ENCODE peak calls at places on chromosomes 4 and X, in eight cellular contexts. K is cardiac muscle cell; H is CD8-positive, alpha-beta memory T cell; Z is mesendoderm; J is lung; G is stomach; P is mammary epithelial cell; W is foreskin keratinocyte. R is an unnamed sample.

GRCh38 chr4:163107754-163108153 is 58.9 kb downstream of the NAF1 start:
- DNase-seq in K (no peak), H (no peak), Z (no peak), J (no peak), G (no peak), P (peak; percentile 2), W (no peak), R (no peak)

GRCh38 chr4:154506253-154506652 is 14.7 kb upstream of the DCHS2 start:
- DNase-seq in K (peak; percentile 59), H (no peak), Z (peak; percentile 60), J (no peak), G (no peak), P (peak; percentile 33), W (no peak), R (no peak)

GRCh38 chr4:110487873-110488272 is 11.9 kb downstream of the ENPEP start:
- DNase-seq in K (no peak), H (no peak), Z (peak; percentile 28), J (no peak), G (no peak), P (no peak), W (peak; percentile 6), R (no peak)

GRCh38 chr4:156559346-156559745 is 412.3 kb downstream of the PDGFC start:
- DNase-seq in K (no peak), H (no peak), Z (no peak), J (no peak), G (no peak), P (no peak), W (no peak), R (no peak)

GRCh38 chrX:46710425-46710824 is 48.5 kb downstream of the SLC9A7 start:
- DNase-seq in K (no peak), H (no peak), Z (no peak), J (no peak), G (no peak), P (peak; percentile 96), W (peak; percentile 93), R (no peak)

GRCh38 chrX:105190252-105190853 is 30.1 kb downstream of the TEX13A start:
- DNase-seq in K (peak; percentile 55), H (no peak), Z (peak; percentile 32), J (no peak), G (no peak), P (peak; percentile 22), W (no peak), R (no peak)

GRCh38 chr4:178612725-178613124 is 1170.5 kb upstream of the AGA start:
- DNase-seq in K (no peak), H (no peak), Z (no peak), J (no peak), G (no peak), P (no peak), W (no peak), R (no peak)

GRCh38 chr4:155377281-155377680 is 516 bp upstream of the MAP9 start:
- DNase-seq in K (no peak), H (no peak), Z (no peak), J (no peak), G (no peak), P (peak; percentile 3), W (no peak), R (no peak)

DNA sequence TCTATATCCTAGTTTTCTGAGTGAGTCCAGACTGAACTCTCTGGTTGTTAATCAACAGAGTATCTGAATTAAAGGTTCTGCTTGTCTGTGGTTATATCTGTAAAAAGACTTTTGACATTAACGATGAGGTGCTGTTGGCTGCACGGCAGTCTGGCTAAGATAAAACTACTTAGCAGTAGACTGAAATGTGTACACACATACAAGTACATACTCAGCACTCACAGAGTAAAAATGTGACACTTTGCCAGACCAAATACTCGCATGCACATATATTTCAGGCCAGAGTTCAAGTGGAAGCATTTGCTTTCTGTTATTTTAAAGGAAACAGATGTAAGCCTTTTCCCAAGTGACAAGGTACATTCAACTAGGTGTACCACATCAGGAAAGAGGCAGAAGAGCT is 80.5 kb downstream of the PRDM5 start:
- DNase-seq in K (peak; percentile 73), H (no peak), Z (no peak), J (no peak), G (no peak), P (no peak), W (no peak), R (no peak)
- H3K27ac ChIP-seq in K (peak overlapping the region; percentile 14), H (no peak overlapping the region), Z (no peak overlapping the region), J (no peak overlapping the region), G (no peak overlapping the region), P (no peak overlapping the region), W (no peak overlapping the region), R (no peak overlapping the region)

GRCh38 chr4:40454816-40455215 is 119.7 kb downstream of the CHRNA9 start:
- DNase-seq in K (no peak), H (no peak), Z (no peak), J (no peak), G (no peak), P (no peak), W (no peak), R (no peak)
- H3K27ac ChIP-seq in K (no peak overlapping the region), H (no peak overlapping the region), Z (no peak overlapping the region), J (no peak overlapping the region), G (peak overlapping the region; percentile 8), P (no peak overlapping the region), W (no peak overlapping the region), R (no peak overlapping the region)

GRCh38 chr4:139144911-139145551 is 32.0 kb downstream of the ELF2 start:
- DNase-seq in K (no peak), H (no peak), Z (peak; percentile 95), J (no peak), G (peak; percentile 59), P (no peak), W (no peak), R (no peak)

GRCh38 chr4:139142980-139143379 is 34.0 kb downstream of the ELF2 start:
- DNase-seq in K (no peak), H (no peak), Z (no peak), J (no peak), G (no peak), P (no peak), W (no peak), R (no peak)

GRCh38 chr4:139144161-139144859 is 32.7 kb downstream of the ELF2 start:
- DNase-seq in K (peak; percentile 30), H (no peak), Z (peak; percentile 70), J (peak; percentile 37), G (peak; percentile 57), P (peak; percentile 77), W (peak; percentile 63), R (no peak)

GRCh38 chr4:139146926-139147547 is 30.0 kb downstream of the ELF2 start:
- DNase-seq in K (no peak), H (no peak), Z (no peak), J (no peak), G (no peak), P (no peak), W (no peak), R (no peak)

GRCh38 chr4:139145552-139145932 is 31.5 kb downstream of the ELF2 start:
- DNase-seq in K (no peak), H (no peak), Z (no peak), J (no peak), G (no peak), P (no peak), W (no peak), R (no peak)
- H3K27ac ChIP-seq in K (no peak overlapping the region), H (no peak overlapping the region), Z (peak overlapping the region; percentile 0), J (no peak overlapping the region), G (no peak overlapping the region), P (no peak overlapping the region), W (no peak overlapping the region), R (no peak overlapping the region)

GRCh38 chr4:182337366-182337765 is 94.2 kb downstream of the TENM3 start:
- DNase-seq in K (no peak), H (no peak), Z (no peak), J (no peak), G (no peak), P (no peak), W (no peak), R (no peak)

GRCh38 chr4:182339246-182339645 is 96.0 kb downstream of the TENM3 start:
- DNase-seq in K (no peak), H (no peak), Z (peak; percentile 93), J (no peak), G (no peak), P (no peak), W (no peak), R (no peak)

GRCh38 chr4:182338059-182338458 is 94.9 kb downstream of the TENM3 start:
- DNase-seq in K (no peak), H (no peak), Z (no peak), J (no peak), G (no peak), P (no peak), W (no peak), R (no peak)

GRCh38 chr4:182343435-182343834 is 100.2 kb downstream of the TENM3 start:
- DNase-seq in K (no peak), H (no peak), Z (peak; percentile 37), J (no peak), G (no peak), P (no peak), W (no peak), R (no peak)

GRCh38 chr4:182338731-182339130 is 95.5 kb downstream of the TENM3 start:
- DNase-seq in K (no peak), H (no peak), Z (no peak), J (no peak), G (no peak), P (no peak), W (no peak), R (no peak)
- H3K27ac ChIP-seq in K (no peak overlapping the region), H (no peak overlapping the region), Z (no peak overlapping the region), J (no peak overlapping the region), G (no peak overlapping the region), P (no peak overlapping the region), W (no peak overlapping the region), R (no peak overlapping the region)

GRCh38 chr4:176834531-176834930 is 41.8 kb upstream of the VEGFC start:
- DNase-seq in K (no peak), H (no peak), Z (no peak), J (no peak), G (no peak), P (no peak), W (no peak), R (no peak)

GRCh38 chr4:176833416-176833815 is 40.7 kb upstream of the VEGFC start:
- DNase-seq in K (no peak), H (no peak), Z (no peak), J (no peak), G (no peak), P (no peak), W (no peak), R (no peak)

GRCh38 chr4:176830971-176831370 is 38.2 kb upstream of the VEGFC start:
- DNase-seq in K (peak; percentile 61), H (no peak), Z (no peak), J (no peak), G (no peak), P (no peak), W (no peak), R (no peak)
- H3K27ac ChIP-seq in K (peak overlapping the region; percentile 59), H (no peak overlapping the region), Z (no peak overlapping the region), J (no peak overlapping the region), G (no peak overlapping the region), P (no peak overlapping the region), W (no peak overlapping the region), R (no peak overlapping the region)

DNA sequence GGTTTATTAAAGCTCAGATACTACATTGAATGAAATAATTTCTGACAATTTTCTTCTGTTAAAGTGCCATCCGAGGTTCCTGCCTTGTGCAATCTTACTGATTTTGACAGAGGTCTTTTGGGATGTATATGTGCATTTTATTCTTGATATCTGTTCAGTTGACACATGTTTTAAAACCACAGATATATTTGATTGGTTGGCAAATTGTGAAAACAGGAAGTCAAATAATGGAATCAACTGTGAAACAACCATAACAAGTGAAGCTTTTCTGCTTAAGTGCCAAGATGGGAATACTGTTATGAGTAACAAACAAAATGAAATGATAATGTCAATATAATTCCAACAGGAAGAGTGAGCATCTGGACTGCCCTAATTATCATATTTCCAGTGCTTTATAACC is 85.0 kb upstream of the TET2 start:
- DNase-seq in K (no peak), H (no peak), Z (no peak), J (no peak), G (no peak), P (no peak), W (no peak), R (no peak)
- H3K27ac ChIP-seq in K (no peak overlapping the region), H (no peak overlapping the region), Z (no peak overlapping the region), J (no peak overlapping the region), G (no peak overlapping the region), P (peak overlapping the region; percentile 70), W (no peak overlapping the region), R (no peak overlapping the region)

GRCh38 chr4:9602389-9602914 is 158.2 kb downstream of the DEFB131A start:
- DNase-seq in K (no peak), H (no peak), Z (no peak), J (no peak), G (no peak), P (no peak), W (no peak), R (no peak)
- H3K27ac ChIP-seq in K (no peak overlapping the region), H (no peak overlapping the region), Z (no peak overlapping the region), J (no peak overlapping the region), G (no peak overlapping the region), P (no peak overlapping the region), W (no peak overlapping the region), R (no peak overlapping the region)